ENCODE peak calls at places on chromosome 4, in four cellular contexts. R is Peyer's patch, P is mammary epithelial cell, A is upper lobe of right lung. O is an unnamed sample.
A peak's percentile ranks its signal among the peaks of the same experiment; 100 is the strongest.

GRCh38 chr4:177119021-177119461 is 190.6 kb upstream of the NEIL3 start:
- DNase-seq in R (no peak), P (no peak), A (no peak), O (no peak)

GRCh38 chr4:22794731-22795130 is 102.0 kb downstream of the GBA3 start:
- DNase-seq in R (no peak), P (no peak), A (no peak), O (no peak)

GRCh38 chr4:26568446-26568994 is 15.4 kb upstream of the TBC1D19 start:
- DNase-seq in R (no peak), P (peak; percentile 59), A (no peak), O (peak; percentile 46)

GRCh38 chr4:15907430-15907829 is 31.1 kb downstream of the FGFBP1 start:
- DNase-seq in R (no peak), P (no peak), A (no peak), O (no peak)

GRCh38 chr4:2789801-2790582 is 2.9 kb upstream of the SH3BP2 start:
- DNase-seq in R (no peak), P (no peak), A (no peak), O (no peak)

GRCh38 chr4:123449780-123450179 is 53.2 kb downstream of the SPRY1 start:
- DNase-seq in R (no peak), P (peak; percentile 30), A (no peak), O (peak; percentile 30)

GRCh38 chr4:3029464-3029863 is 44.9 kb downstream of the HTT-AS start:
- DNase-seq in R (no peak), P (no peak), A (no peak), O (no peak)

GRCh38 chr4:150533673-150534072 is 48.3 kb upstream of the MAB21L2 start:
- DNase-seq in R (no peak), P (no peak), A (no peak), O (no peak)

GRCh38 chr4:178556796-178557195 is 1114.6 kb upstream of the AGA start:
- DNase-seq in R (no peak), P (no peak), A (no peak), O (no peak)

GRCh38 chr4:98573791-98574190 is 84.6 kb downstream of the TSPAN5 start:
- DNase-seq in R (no peak), P (peak; percentile 53), A (no peak), O (no peak)

GRCh38 chr4:43754566-43754965 is 694.0 kb downstream of the KCTD8 start:
- DNase-seq in R (no peak), P (no peak), A (no peak), O (no peak)

GRCh38 chr4:159289682-159290081 is 186.8 kb downstream of the RAPGEF2 start:
- DNase-seq in R (no peak), P (no peak), A (no peak), O (no peak)

GRCh38 chr4:25818293-25819240 is 44.2 kb downstream of the SEL1L3 start:
- DNase-seq in R (no peak), P (no peak), A (no peak), O (no peak)

GRCh38 chr4:1233641-1234277 is 15.2 kb downstream of the CTBP1 start:
- DNase-seq in R (no peak), P (no peak), A (peak; percentile 59), O (no peak)

GRCh38 chr4:61958591-61958990 is 758.5 kb downstream of the ADGRL3 start:
- DNase-seq in R (no peak), P (no peak), A (no peak), O (no peak)

GRCh38 chr4:110049951-110050925 is 137.6 kb downstream of the EGF start:
- DNase-seq in R (peak; percentile 32), P (peak; percentile 21), A (no peak), O (peak; percentile 39)

GRCh38 chr4:1111259-1111809 is 2.0 kb downstream of the RNF212 start:
- DNase-seq in R (no peak), P (peak; percentile 24), A (no peak), O (no peak)

GRCh38 chr4:81136161-81136910 is 78.7 kb downstream of the PRKG2 start:
- DNase-seq in R (no peak), P (no peak), A (no peak), O (peak; percentile 1)

GRCh38 chr4:53784112-53784511 is 192.8 kb upstream of the LNX1 start:
- DNase-seq in R (no peak), P (no peak), A (no peak), O (no peak)

GRCh38 chr4:97582890-97583289 is 560.4 kb downstream of the STPG2 start:
- DNase-seq in R (no peak), P (no peak), A (no peak), O (no peak)

GRCh38 chr4:32633421-32633820 is 1913.3 kb downstream of the PCDH7 start:
- DNase-seq in R (no peak), P (no peak), A (no peak), O (no peak)

GRCh38 chr4:54526560-54526959 is 131.2 kb upstream of the KIT start:
- DNase-seq in R (no peak), P (no peak), A (no peak), O (no peak)

GRCh38 chr4:188032583-188032982 is 37.0 kb downstream of the ZFP42 start:
- DNase-seq in R (no peak), P (no peak), A (no peak), O (no peak)

GRCh38 chr4:106062452-106062875 is 167.2 kb downstream of the NPNT start:
- DNase-seq in R (no peak), P (peak; percentile 59), A (no peak), O (peak; percentile 64)

GRCh38 chr4:39702716-39703115 is 4.8 kb downstream of the UBE2K start:
- DNase-seq in R (no peak), P (no peak), A (no peak), O (no peak)

GRCh38 chr4:39706334-39706733 is 8.4 kb downstream of the UBE2K start:
- DNase-seq in R (no peak), P (peak; percentile 65), A (no peak), O (peak; percentile 76)

GRCh38 chr4:39710098-39710896 is 12.4 kb downstream of the UBE2K start:
- DNase-seq in R (no peak), P (no peak), A (no peak), O (no peak)

DNA sequence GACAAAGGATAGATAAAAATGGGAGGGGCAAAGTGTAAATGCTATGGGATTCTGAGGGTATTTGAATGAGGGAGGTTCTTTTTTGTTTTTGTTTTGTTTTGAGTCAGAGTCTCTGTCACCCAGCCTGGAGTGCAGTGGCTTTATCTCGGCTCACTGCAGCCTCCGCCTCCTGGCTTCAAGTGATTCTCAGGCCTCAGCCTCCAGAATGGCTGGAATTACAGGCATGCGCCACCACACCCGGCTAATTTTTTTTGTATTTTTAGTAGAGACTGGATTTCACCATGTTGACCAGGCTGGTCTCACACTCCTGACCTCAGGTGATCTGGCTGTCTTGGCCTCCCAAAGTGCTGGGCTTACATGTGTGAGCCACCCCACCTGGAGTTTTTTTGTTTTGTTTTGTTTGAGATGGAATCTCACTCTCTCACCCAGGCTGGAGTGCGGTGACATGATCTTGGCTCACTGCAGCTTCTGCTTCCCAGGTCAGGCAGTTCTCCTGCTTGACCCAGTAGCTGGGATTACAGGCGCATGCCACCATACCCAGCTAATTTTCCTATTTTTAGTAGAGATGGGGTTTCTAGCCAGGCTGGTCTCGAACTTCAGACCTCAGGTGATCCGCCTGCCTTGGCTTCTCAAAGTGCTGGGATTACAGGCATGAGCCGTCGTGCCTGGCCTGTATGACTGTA is 9.0 kb downstream of the UBE2K start:
- DNase-seq in R (no peak), P (no peak), A (no peak), O (peak; percentile 76)
- H3K27ac ChIP-seq in R (no peak overlapping the region), P (no peak overlapping the region), A (no peak overlapping the region), O (peak overlapping the region; percentile 93)

GRCh38 chr4:186684220-186684619 is 39.4 kb downstream of the FAT1 start:
- DNase-seq in R (no peak), P (no peak), A (no peak), O (no peak)
- TF ChIP-seq CTCF in R (no peak), P (no peak), A (no peak), O (no peak)

GRCh38 chr4:182895791-182896292 is 21.3 kb downstream of the DCTD start:
- DNase-seq in R (no peak), P (no peak), A (no peak), O (no peak)
- H3K27ac ChIP-seq in R (no peak overlapping the region), P (no peak overlapping the region), A (no peak overlapping the region), O (no peak overlapping the region)

DNA sequence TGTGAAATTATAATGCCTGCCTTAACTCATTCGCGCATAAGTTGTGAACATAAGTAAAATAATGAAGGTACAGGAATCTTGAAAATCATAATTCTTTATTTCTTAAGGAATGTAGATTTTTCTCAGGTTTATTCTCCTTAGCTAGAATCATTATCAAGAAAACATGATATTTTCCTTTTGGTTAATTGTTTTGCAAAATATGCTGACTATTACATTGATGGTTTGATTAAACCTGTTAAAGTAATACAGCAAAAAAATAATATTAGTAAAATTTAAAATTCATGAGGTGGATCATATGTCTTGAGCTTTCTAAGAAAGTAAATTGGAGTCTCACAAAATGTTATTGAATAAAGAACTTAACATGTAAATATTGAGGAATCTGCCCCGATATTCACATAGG is 178.7 kb upstream of the TRAM1L1 start:
- DNase-seq in R (no peak), P (no peak), A (no peak), O (no peak)
- TF ChIP-seq CTCF in R (no peak), P (no peak), A (no peak), O (no peak)

GRCh38 chr4:142955501-142955900 is 109.4 kb upstream of the INPP4B start:
- DNase-seq in R (no peak), P (no peak), A (no peak), O (no peak)

GRCh38 chr4:142954415-142954814 is 108.3 kb upstream of the INPP4B start:
- DNase-seq in R (no peak), P (no peak), A (no peak), O (no peak)

GRCh38 chr4:142959156-142959555 is 113.1 kb upstream of the INPP4B start:
- DNase-seq in R (no peak), P (peak; percentile 13), A (no peak), O (no peak)

DNA sequence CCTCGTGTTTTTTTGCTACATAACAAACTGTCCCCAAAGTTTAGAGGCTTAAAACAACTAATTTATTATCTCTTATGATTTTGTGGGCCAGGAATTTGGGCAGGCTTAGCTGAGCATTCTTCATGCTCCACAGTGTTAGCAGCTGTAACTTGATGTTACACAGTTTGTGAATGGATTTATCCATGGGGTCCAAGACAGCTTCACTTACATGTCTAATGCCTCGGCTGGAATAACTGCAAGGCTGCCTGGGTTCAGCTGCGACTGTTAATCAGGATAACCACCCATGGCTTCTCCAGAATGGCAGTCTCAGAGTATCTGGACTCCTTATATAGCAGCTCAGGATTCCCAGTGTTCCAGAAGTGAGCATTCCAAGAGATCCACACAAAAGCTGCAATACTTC is 107.1 kb upstream of the INPP4B start:
- DNase-seq in R (no peak), P (no peak), A (no peak), O (no peak)
- H3K27ac ChIP-seq in R (no peak overlapping the region), P (no peak overlapping the region), A (no peak overlapping the region), O (no peak overlapping the region)

O was measured in brain microvascular endothelial cell.